ENCODE peak calls at places on chromosomes 4 and X, in five cellular contexts. G is neuronal stem cell, K is mesenchymal stem cell, J is IMR-90, N is H1. W is an unnamed sample. For H3K27me3, the result is how much of the 10 kb centered on the place peaks cover.

GRCh38 chr4:124437853-124438495 is 274.6 kb downstream of the ANKRD50 start:
- DNase-seq in G (no peak), N (no peak), K (no peak), J (no peak), W (no peak)

GRCh38 chr4:98688416-98689290 is 30.2 kb upstream of the TSPAN5 start:
- DNase-seq in K (peak), J (peak), N (no peak), G (no peak), W (peak)

GRCh38 chr4:10640535-10641159 is 43.9 kb downstream of the CLNK start:
- DNase-seq in N (no peak), K (no peak), J (no peak), G (no peak), W (no peak)

GRCh38 chrX:41097326-41097725 is 12.1 kb downstream of the USP9X start:
- DNase-seq in G (no peak), J (no peak), N (no peak), K (no peak), W (no peak)

GRCh38 chr4:111066887-111067286 is 444.0 kb upstream of the PITX2 start:
- DNase-seq in G (no peak), J (peak), K (peak), N (no peak), W (no peak)

GRCh38 chrX:123153846-123154335 is 30.2 kb upstream of the GRIA3 start:
- DNase-seq in N (no peak), K (no peak), J (no peak), G (no peak), W (no peak)

GRCh38 chrX:41333744-41333993 is 293 bp upstream of the DDX3X start:
- DNase-seq in N (no peak), J (peak), G (peak), K (peak), W (peak)

GRCh38 chrX:155027509-155028066 is 944 bp downstream of the FUNDC2 start:
- DNase-seq in N (no peak), K (peak), G (no peak), J (peak), W (peak)

GRCh38 chr4:177033632-177034031 is 240.9 kb upstream of the VEGFC start:
- DNase-seq in G (no peak), K (no peak), J (no peak), N (no peak), W (no peak)

GRCh38 chrX:1072637-1073377 is 139.6 kb downstream of the CRLF2 start:
- DNase-seq in N (peak), K (no peak), J (no peak), G (no peak), W (no peak)

GRCh38 chrX:74250574-74250973 is 53.4 kb upstream of the ZCCHC13 start:
- DNase-seq in G (no peak), J (no peak), N (no peak), K (peak), W (no peak)

GRCh38 chr4:38013461-38014366 is 53.5 kb downstream of the PTTG2 start:
- DNase-seq in K (no peak), G (no peak), N (no peak), J (peak), W (no peak)

GRCh38 chr4:148425327-148426110 is 16.7 kb downstream of the NR3C2 start:
- DNase-seq in G (no peak), K (no peak), J (no peak), N (no peak), W (no peak)

GRCh38 chr4:61478340-61478739 is 278.2 kb downstream of the ADGRL3 start:
- DNase-seq in G (no peak), N (no peak), K (no peak), J (no peak), W (no peak)

GRCh38 chrX:107579956-107580355 is 48.4 kb upstream of the PRPS1 start:
- DNase-seq in N (no peak), J (peak), K (peak), G (no peak), W (no peak)

GRCh38 chr4:24322986-24323385 is 261.4 kb downstream of the DHX15 start:
- DNase-seq in J (no peak), K (no peak), N (no peak), G (no peak), W (no peak)
- H4K91ac ChIP-seq in J (no peak), K (no peak), N (peak), G (no peak), W (no peak)

DNA sequence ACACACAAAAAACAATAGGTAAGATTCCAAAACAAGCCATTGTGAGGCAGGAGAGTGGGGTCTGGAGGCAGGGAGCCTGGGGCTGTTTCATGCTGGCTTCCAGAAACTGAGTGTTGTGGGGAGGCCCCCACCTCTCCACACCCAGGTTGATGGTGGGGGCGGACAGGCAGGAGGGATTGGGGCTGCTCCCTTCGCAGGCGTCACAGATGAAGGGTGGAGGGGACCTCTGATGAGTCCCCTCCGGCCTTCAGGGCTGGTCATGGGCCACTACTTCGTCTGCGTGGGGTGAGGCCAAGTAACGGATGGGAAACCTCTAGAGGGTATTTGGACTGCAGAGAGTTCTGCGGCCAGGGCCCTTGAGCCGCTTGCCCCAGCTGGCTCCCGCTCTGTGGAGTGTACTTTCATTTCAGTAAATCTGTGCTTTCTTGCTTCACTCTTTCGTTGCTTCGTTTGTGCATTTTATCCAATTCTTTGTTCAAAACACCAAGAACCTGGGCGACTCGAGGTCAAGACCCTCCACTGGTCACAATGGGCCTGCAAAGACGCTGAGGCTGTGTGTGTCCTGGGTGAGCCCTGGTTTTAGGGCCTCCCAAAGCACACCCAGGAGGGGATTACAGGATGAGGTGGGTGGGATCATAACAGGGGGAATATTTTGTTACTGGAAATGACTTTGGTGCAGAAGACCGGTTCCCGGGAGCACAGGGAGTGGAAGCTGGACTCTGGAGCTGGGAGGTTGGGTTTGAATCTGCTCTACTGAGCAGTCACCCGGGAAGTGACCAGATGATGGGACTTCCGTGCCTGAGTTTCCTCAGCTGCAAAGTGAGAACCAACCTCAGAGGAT is 83.7 kb upstream of the ADRA2C start:
- DNase-seq in K (no peak), N (no peak), J (no peak), G (no peak), W (no peak)
- H3K27me3 ChIP-seq in K (under half), N (under half), J (under half), G (under half), W (under half)

GRCh38 chr4:41880840-41881831 is 54.1 kb upstream of the TMEM33 start:
- DNase-seq in G (no peak), N (peak), K (peak), J (no peak), W (no peak)

GRCh38 chr4:41882622-41883347 is 52.4 kb upstream of the TMEM33 start:
- DNase-seq in K (peak), G (no peak), J (peak), N (peak), W (peak)

GRCh38 chr4:41883988-41884737 is 51.1 kb upstream of the TMEM33 start:
- DNase-seq in G (no peak), J (no peak), N (no peak), K (no peak), W (no peak)

GRCh38 chr4:41880022-41880837 is 55.0 kb upstream of the TMEM33 start:
- DNase-seq in G (no peak), K (no peak), N (peak), J (no peak), W (peak)

DNA sequence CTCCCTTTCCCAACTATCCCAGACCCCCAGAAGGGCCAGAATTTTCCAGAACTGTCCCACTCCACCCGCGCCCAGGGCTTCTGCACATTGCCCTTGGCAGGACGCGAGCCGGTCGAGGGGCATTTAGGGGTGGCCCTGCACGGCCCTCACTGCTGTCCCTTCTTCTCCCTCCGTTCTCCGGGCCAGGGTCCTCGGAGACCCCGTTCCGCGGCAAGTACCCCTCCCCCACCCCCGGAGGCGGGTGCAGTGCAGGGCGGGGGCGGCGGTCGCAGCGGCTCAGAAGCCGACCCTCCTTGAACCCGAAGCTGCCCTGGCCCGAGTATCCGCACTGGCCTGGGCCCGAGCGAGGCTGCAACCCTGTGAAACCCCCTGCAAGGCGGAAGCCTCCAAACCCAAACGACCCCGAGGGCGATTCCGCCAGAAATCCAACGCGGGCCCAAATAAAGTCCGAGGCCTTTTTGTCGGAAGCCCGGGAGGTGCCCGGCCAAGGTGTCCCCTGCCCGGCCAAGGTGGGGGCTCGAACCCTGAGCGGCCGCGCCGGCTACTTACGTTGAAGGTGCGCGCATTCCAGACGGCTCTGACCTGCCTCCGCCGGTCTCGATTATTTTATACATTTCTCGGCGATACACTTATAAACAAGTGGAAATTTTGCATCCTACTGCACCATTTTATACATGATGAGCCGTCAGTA is 53.2 kb upstream of the TMEM33 start:
- DNase-seq in N (peak), K (no peak), G (no peak), J (no peak), W (no peak)
- H3K4me3 ChIP-seq in N (peak), K (peak), G (peak), J (no peak), W (peak)

GRCh38 chr4:85126991-85127591 is 160.6 kb upstream of the WDFY3 start:
- DNase-seq in N (no peak), G (no peak), K (no peak), J (no peak), W (no peak)

GRCh38 chr4:85127653-85128052 is 161.2 kb upstream of the WDFY3 start:
- DNase-seq in N (peak), J (no peak), K (peak), G (peak), W (peak)

GRCh38 chr4:85125688-85126087 is 159.2 kb upstream of the WDFY3 start:
- DNase-seq in N (no peak), J (no peak), G (no peak), K (no peak), W (no peak)

GRCh38 chr4:85132117-85132516 is 165.6 kb upstream of the WDFY3 start:
- DNase-seq in J (no peak), G (no peak), K (no peak), N (no peak), W (no peak)

GRCh38 chr4:85128246-85129204 is 162.0 kb upstream of the WDFY3 start:
- DNase-seq in G (no peak), K (no peak), N (no peak), J (no peak), W (peak)
- H4K91ac ChIP-seq in G (no peak), K (no peak), N (no peak), J (no peak), W (no peak)

GRCh38 chr4:20353646-20354045 is 101.9 kb downstream of the SLIT2 start:
- DNase-seq in J (no peak), N (no peak), K (no peak), G (no peak), W (no peak)

GRCh38 chr4:20352172-20352431 is 100.4 kb downstream of the SLIT2 start:
- DNase-seq in J (no peak), G (no peak), N (no peak), K (no peak), W (no peak)

GRCh38 chr4:20356565-20356964 is 104.9 kb downstream of the SLIT2 start:
- DNase-seq in N (no peak), K (no peak), G (peak), J (no peak), W (no peak)

GRCh38 chr4:20351360-20352171 is 99.9 kb downstream of the SLIT2 start:
- DNase-seq in G (no peak), J (no peak), N (no peak), K (no peak), W (no peak)

DNA sequence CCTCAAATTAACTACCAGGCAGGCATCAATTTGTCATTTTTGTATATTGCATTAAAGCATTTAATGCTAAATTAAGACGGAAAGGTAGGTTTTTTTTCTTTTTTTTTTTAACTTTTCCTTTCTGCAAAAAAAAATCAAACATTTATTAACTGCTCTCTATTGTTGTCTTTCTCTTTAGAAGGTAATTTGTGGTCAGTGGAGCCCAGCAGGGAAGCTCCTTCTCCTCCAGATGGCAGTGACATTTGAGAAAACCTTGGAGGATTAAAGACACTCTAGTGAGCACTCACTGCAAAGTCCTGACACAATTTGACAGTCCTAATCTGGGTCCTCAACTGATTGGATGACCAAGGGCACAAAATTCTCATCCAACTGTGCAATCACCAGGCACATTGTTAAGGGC is 102.4 kb downstream of the SLIT2 start:
- DNase-seq in G (peak), J (no peak), N (no peak), K (no peak), W (no peak)
- H3K27me3 ChIP-seq in G (under half), J (under half), N (under half), K (under half), W (under half)

DNA sequence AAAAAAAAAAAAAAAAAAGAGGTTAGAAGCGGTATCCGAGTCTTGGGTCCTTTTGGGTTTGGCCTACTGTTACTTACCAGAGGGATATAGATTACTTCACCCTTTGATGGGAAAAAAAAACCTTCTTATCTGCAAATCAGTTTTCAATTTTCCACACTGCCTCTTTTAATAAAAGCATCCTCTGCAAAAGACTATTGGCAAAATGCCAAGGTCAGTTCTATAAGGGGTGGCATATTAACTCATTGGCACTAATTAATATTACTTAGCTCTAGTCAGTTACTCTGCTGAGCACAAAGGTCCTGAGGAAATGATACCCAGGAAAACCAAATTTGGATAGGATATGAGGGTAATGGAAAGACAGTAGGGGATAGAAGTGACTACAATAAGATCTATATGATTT is 44.3 kb upstream of the MTMR8 start:
- DNase-seq in G (no peak), K (no peak), J (no peak), N (no peak), W (no peak)
- H3K4me3 ChIP-seq in G (no peak), K (no peak), J (no peak), N (no peak), W (no peak)

GRCh38 chr4:8534129-8534528 is 46.1 kb upstream of the GPR78 start:
- DNase-seq in K (peak), J (peak), G (no peak), N (peak), W (peak)

GRCh38 chr4:8537041-8537461 is 43.1 kb upstream of the GPR78 start:
- DNase-seq in G (no peak), K (peak), J (peak), N (no peak), W (peak)

GRCh38 chr4:8538076-8538702 is 42.0 kb upstream of the GPR78 start:
- DNase-seq in J (no peak), G (no peak), K (no peak), N (no peak), W (no peak)

GRCh38 chr4:8534601-8535000 is 45.6 kb upstream of the GPR78 start:
- DNase-seq in J (no peak), K (no peak), G (no peak), N (no peak), W (no peak)

GRCh38 chr4:8536467-8536866 is 43.7 kb upstream of the GPR78 start:
- DNase-seq in J (no peak), G (no peak), K (no peak), N (no peak), W (no peak)
- H4K91ac ChIP-seq in J (no peak), G (no peak), K (peak), N (peak), W (peak)

W was measured in trophoblast cell.